ENCODE peak calls at places on chromosome 9, in six cellular contexts. S, E, R, C, L and U are unnamed samples.

GRCh38 chr9:97373311-97373710 is 38.6 kb upstream of the TDRD7 start:
- ATAC-seq in E (no peak), C (no peak), R (no peak), S (no peak), L (no peak), U (no peak)

GRCh38 chr9:90775657-90776056 is 26.0 kb upstream of the SYK start:
- ATAC-seq in E (no peak), S (no peak), R (no peak), C (no peak), L (peak), U (no peak)

GRCh38 chr9:126417007-126417406 is 90.4 kb downstream of the MVB12B start:
- ATAC-seq in C (peak), R (no peak), S (no peak), E (no peak), L (no peak), U (no peak)

GRCh38 chr9:87664153-87665060 is 61.5 kb upstream of the CTSL start:
- ATAC-seq in R (no peak), E (no peak), S (no peak), L (no peak), C (no peak), U (no peak)

GRCh38 chr9:28086881-28087280 is 513.6 kb upstream of the C9orf72 start:
- ATAC-seq in C (no peak), R (no peak), E (no peak), L (no peak), S (no peak), U (no peak)

GRCh38 chr9:4748612-4749011 is 7.6 kb upstream of the AK3 start:
- ATAC-seq in E (peak), C (peak), L (peak), R (no peak), S (no peak), U (no peak)

GRCh38 chr9:89916001-89916635 is 311.3 kb downstream of the GADD45G start:
- ATAC-seq in C (no peak), R (no peak), S (no peak), L (no peak), E (no peak), U (no peak)

GRCh38 chr9:134413890-134414731 is 87.9 kb downstream of the RXRA start:
- ATAC-seq in R (no peak), S (peak), C (no peak), E (peak), L (no peak), U (peak)

GRCh38 chr9:37404590-37404989 is 17.9 kb upstream of the GRHPR start:
- ATAC-seq in C (no peak), L (no peak), R (no peak), E (no peak), S (no peak), U (no peak)

GRCh38 chr9:127053057-127053821 is 69.2 kb downstream of the ANGPTL2 start:
- ATAC-seq in C (no peak), R (no peak), E (no peak), S (no peak), L (no peak), U (no peak)

GRCh38 chr9:121185178-121185745 is 16.4 kb downstream of the RAB14 start:
- ATAC-seq in L (peak), C (no peak), S (no peak), R (no peak), E (peak), U (no peak)

GRCh38 chr9:21579209-21579608 is 97.1 kb upstream of the IFNE start:
- ATAC-seq in C (no peak), L (no peak), R (no peak), S (no peak), E (peak), U (no peak)

GRCh38 chr9:131024978-131025868 is 16.2 kb downstream of the LAMC3 start:
- ATAC-seq in E (peak), C (peak), S (no peak), R (peak), L (no peak), U (no peak)

GRCh38 chr9:36320457-36320856 is 62.2 kb upstream of the GNE start:
- ATAC-seq in S (no peak), E (peak), R (no peak), C (no peak), L (no peak), U (no peak)

GRCh38 chr9:89969881-89970639 is 365.2 kb downstream of the GADD45G start:
- ATAC-seq in R (peak), E (peak), S (no peak), L (no peak), C (no peak), U (no peak)

GRCh38 chr9:7073679-7074078 is 315.9 kb downstream of the KDM4C start:
- ATAC-seq in E (no peak), C (no peak), R (no peak), S (no peak), L (no peak), U (no peak)

GRCh38 chr9:17611921-17612320 is 33.1 kb downstream of the SH3GL2 start:
- ATAC-seq in S (no peak), E (no peak), L (peak), C (no peak), R (no peak), U (no peak)

GRCh38 chr9:129225815-129226214 is 47.8 kb upstream of the IER5L start:
- ATAC-seq in L (peak), E (peak), S (peak), C (peak), R (no peak), U (peak)
- TF ChIP-seq EP300 in L (no peak), E (no peak), S (no peak), C (no peak), R (no peak), U (no peak)

GRCh38 chr9:14277202-14277601 is 36.7 kb downstream of the NFIB start:
- ATAC-seq in R (no peak), C (no peak), L (no peak), E (no peak), S (no peak), U (peak)
- TF ChIP-seq EP300 in R (no peak), C (no peak), L (no peak), E (no peak), S (no peak), U (no peak)

DNA sequence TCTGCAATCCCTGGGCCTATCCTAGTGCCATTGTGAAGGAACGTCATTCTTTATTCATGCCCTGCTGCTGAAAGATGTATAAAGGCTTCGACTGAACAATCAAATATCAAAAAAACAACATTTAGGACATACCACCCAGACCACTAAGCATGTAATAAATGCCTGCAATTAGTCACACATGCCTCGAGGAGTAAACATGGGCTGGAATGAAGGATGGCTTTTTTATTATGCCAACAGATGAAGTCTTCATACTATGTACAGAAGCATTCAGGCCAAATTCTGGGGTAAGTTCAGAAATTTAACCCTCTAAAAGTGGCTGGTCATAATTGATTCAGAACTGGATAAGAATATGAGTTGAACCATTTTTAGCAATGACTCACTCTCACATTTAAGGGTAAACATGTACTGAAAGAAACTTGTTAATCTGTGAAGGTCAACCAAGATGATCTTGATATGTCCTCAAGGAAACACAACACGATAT is 38.1 kb downstream of the FAM240B start:
- ATAC-seq in C (no peak), L (peak), R (no peak), S (no peak), E (peak), U (no peak)
- TF ChIP-seq EP300 in C (no peak), L (no peak), R (no peak), S (no peak), E (no peak), U (no peak)

GRCh38 chr9:70477146-70477745 is 62.8 kb upstream of the KLF9 start:
- ATAC-seq in R (no peak), L (no peak), S (no peak), E (no peak), C (no peak), U (no peak)

GRCh38 chr9:70477907-70478480 is 63.5 kb upstream of the KLF9 start:
- ATAC-seq in R (no peak), C (no peak), E (no peak), L (no peak), S (peak), U (no peak)

GRCh38 chr9:70479880-70480291 is 65.4 kb upstream of the KLF9 start:
- ATAC-seq in S (peak), C (no peak), L (no peak), E (no peak), R (peak), U (no peak)

GRCh38 chr9:70480405-70480980 is 66.0 kb upstream of the KLF9 start:
- ATAC-seq in C (no peak), E (no peak), R (peak), S (peak), L (no peak), U (peak)

GRCh38 chr9:70478963-70479641 is 64.6 kb upstream of the KLF9 start:
- ATAC-seq in L (no peak), R (peak), E (no peak), S (peak), C (no peak), U (peak)
- TF ChIP-seq EP300 in L (no peak), R (no peak), E (no peak), S (peak), C (no peak), U (peak)

GRCh38 chr9:116980582-116980981 is 293.5 kb downstream of the TRIM32 start:
- ATAC-seq in S (no peak), R (no peak), L (no peak), C (no peak), E (no peak), U (no peak)
- TF ChIP-seq EP300 in S (no peak), R (no peak), L (no peak), C (no peak), E (no peak), U (no peak)

GRCh38 chr9:33159760-33160127 is 7.4 kb downstream of the B4GALT1 start:
- ATAC-seq in R (no peak), S (peak), C (peak), L (peak), E (peak), U (peak)

GRCh38 chr9:33161011-33161588 is 6.0 kb downstream of the B4GALT1 start:
- ATAC-seq in S (peak), R (no peak), C (peak), E (peak), L (peak), U (peak)

GRCh38 chr9:33162721-33163311 is 4.3 kb downstream of the B4GALT1 start:
- ATAC-seq in S (no peak), E (peak), C (no peak), L (no peak), R (peak), U (peak)

GRCh38 chr9:33163433-33164137 is 3.6 kb downstream of the B4GALT1 start:
- ATAC-seq in L (no peak), E (no peak), C (no peak), R (no peak), S (no peak), U (no peak)

DNA sequence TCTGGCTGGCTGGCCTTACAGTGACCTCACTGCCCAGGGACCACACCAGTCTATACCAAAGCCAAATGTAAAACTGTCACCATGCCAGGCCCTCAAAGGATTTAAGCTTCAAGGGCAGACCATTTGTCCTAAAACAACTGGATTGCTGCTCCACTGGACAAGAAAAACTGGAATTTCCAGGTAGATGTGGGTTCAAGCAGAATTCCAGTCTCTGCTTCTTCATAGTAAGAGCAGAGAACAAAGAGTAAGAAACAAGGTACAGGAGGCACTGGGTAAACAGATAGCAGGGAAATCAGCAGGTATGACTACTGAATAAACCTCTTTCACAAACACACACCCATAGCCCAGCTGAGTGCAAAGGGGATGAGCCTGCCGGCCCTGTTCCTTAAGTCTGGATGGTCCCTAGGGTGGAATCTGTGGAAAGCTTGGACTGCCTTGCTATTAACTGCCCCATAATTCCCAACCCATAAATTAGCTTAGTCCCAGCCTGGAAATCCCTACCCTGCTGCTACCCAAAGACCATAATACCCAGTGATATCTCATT is 5.5 kb downstream of the B4GALT1 start:
- ATAC-seq in C (no peak), S (peak), E (peak), L (no peak), R (no peak), U (no peak)
- TF ChIP-seq EP300 in C (no peak), S (peak), E (no peak), L (no peak), R (no peak), U (no peak)